ENCODE peak calls at places on chromosome 10, in nine cellular contexts. Z is breast epithelium, F is IMR-90, H is uterus, P is stomach, J is ovary, I is GM12878, O is Peyer's patch, Y is upper lobe of left lung. N is an unnamed sample. For H3K36me3, the result is how much of the 10 kb centered on the place peaks cover.

GRCh38 chr10:132280646-132281074 is 27.1 kb downstream of the STK32C start:
- DNase-seq in I (no peak), J (no peak), P (no peak), Z (no peak), F (no peak), H (no peak), Y (no peak), O (no peak), N (no peak)

GRCh38 chr10:121662945-121663917 is 65.0 kb upstream of the FGFR2 start:
- DNase-seq in H (no peak), Z (no peak), Y (no peak), J (no peak), F (no peak), P (no peak), I (no peak), O (no peak), N (no peak)

GRCh38 chr10:10785627-10786333 is 231.9 kb upstream of the CELF2 start:
- DNase-seq in F (peak), O (no peak), P (no peak), Y (no peak), Z (no peak), I (no peak), H (no peak), J (no peak), N (no peak)

GRCh38 chr10:103442031-103442461 is 10.1 kb downstream of the CALHM2 start:
- DNase-seq in H (peak), F (peak), Z (no peak), O (no peak), I (no peak), J (peak), P (no peak), Y (no peak), N (no peak)

GRCh38 chr10:70666960-70667798 is 5.1 kb upstream of the ADAMTS14 start:
- DNase-seq in P (no peak), H (no peak), Z (no peak), I (no peak), O (no peak), F (no peak), J (no peak), Y (no peak), N (no peak)

GRCh38 chr10:125629758-125630376 is 53.1 kb downstream of the TEX36 start:
- DNase-seq in P (no peak), O (no peak), J (no peak), Y (no peak), I (no peak), Z (no peak), F (peak), H (no peak), N (no peak)

GRCh38 chr10:124992462-124993344 is 50.8 kb downstream of the ZRANB1 start:
- DNase-seq in P (peak), I (no peak), Z (peak), J (peak), F (peak), O (peak), H (peak), Y (peak), N (no peak)

GRCh38 chr10:34696423-34696822 is 118.7 kb downstream of the PARD3 start:
- DNase-seq in O (no peak), Y (no peak), Z (no peak), P (no peak), J (no peak), I (no peak), F (peak), H (no peak), N (no peak)

GRCh38 chr10:127971973-127972615 is 65.2 kb downstream of the PTPRE start:
- DNase-seq in P (no peak), H (no peak), Y (no peak), J (no peak), F (no peak), I (no peak), Z (no peak), O (peak), N (no peak)

GRCh38 chr10:108496131-108496530 is 1331.6 kb upstream of the SORCS1 start:
- DNase-seq in Z (no peak), H (no peak), Y (no peak), J (no peak), P (no peak), F (no peak), I (no peak), O (no peak), N (no peak)

GRCh38 chr10:112189465-112189864 is 5.9 kb upstream of the GPAM start:
- DNase-seq in I (no peak), Z (no peak), F (no peak), P (no peak), H (no peak), Y (no peak), J (no peak), O (no peak), N (no peak)

GRCh38 chr10:43857206-43857952 is 208.7 kb upstream of the ZNF32 start:
- DNase-seq in Y (no peak), O (no peak), H (no peak), I (no peak), J (peak), Z (no peak), F (peak), P (no peak), N (no peak)

GRCh38 chr10:121618906-121619305 is 20.7 kb upstream of the FGFR2 start:
- DNase-seq in Y (no peak), I (no peak), O (no peak), P (no peak), H (no peak), Z (no peak), J (no peak), F (no peak), N (no peak)

GRCh38 chr10:32054087-32054486 is 2.1 kb downstream of the KIF5B start:
- DNase-seq in F (peak), P (no peak), O (no peak), Z (peak), J (no peak), H (no peak), I (no peak), Y (peak), N (no peak)

GRCh38 chr10:77493239-77493806 is 144.3 kb downstream of the KCNMA1 start:
- DNase-seq in I (no peak), Z (no peak), P (no peak), F (no peak), O (no peak), Y (no peak), J (no peak), H (no peak), N (no peak)

GRCh38 chr10:4837551-4837950 is 11.5 kb downstream of the AKR1E2 start:
- DNase-seq in F (no peak), J (no peak), H (no peak), O (no peak), Z (no peak), Y (no peak), P (no peak), I (no peak), N (no peak)

DNA sequence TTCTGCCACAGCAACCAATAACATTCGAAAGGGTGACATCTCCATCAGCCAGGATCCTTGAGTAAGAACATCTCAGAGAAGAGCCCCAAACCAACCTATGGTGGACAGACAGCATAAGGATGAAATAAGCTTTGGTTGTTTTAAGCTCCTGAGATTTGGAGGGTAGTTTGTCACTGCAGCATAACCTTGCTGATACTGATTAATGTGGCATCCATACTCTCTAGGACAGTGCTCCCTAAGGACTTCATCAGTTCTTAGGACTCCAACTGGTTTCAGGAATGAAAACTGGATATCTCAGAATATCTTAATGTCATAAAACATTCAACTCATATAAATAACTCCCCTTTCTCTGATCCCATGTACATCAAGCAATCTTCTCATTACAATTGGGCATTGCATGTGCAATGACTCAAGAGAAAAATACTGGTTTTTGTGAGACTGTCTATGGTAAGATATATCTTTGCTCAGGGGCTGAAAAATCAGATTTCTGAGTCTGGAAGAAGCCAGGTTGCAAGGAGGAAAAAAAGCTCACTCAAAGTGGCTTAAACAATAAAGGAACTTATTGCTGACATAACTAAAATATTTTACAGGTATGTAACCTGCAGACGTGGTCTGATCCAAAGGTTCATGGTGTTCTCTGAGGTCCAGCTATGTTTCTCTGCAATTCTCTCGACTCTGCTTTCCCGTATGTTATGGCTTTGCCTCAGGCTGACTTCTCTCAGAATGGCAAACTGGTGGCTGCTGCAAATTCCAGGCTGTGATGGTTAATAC is 65.8 kb downstream of the RAB11FIP2 start:
- DNase-seq in I (no peak), P (no peak), J (no peak), H (no peak), Y (no peak), F (no peak), Z (no peak), O (no peak), N (no peak)
- H3K27ac ChIP-seq in I (no peak), P (no peak), J (no peak), H (no peak), Y (no peak), F (no peak), Z (no peak), O (no peak), N (no peak)

GRCh38 chr10:45355494-45355893 is 18.5 kb upstream of the ALOX5 start:
- DNase-seq in I (no peak), O (no peak), J (no peak), Y (no peak), P (no peak), F (no peak), Z (no peak), H (no peak), N (no peak)
- H3K36me3 ChIP-seq in I (under half), O (under half), J (under half), Y (under half), P (under half), F (under half), Z (under half), H (under half), N (under half)

DNA sequence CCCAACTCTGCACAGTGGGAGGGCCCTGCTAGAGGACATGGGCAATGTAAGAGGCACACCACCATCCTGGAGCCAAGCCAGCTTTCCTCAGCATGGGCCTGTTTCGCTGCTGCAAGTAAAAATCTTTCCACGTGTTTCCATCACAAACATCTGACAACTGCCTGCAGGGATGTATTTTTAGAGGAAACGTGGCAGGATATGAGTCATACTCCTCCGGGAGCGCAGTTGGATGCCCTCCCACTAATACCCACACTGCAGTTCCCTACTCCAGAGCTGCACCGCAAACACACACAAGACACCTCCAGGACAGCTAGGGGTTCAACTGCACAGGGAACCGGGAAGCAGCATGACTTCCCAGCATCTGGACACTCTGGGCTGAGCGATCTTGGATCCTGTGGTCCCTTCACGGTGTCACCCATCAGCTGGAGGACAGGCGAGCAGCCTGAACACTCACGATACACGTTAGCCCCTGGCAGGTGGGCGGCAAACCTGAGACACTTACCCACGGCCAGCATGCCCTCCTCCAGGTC is 26.1 kb downstream of the PLAC9 start:
- DNase-seq in Y (peak), P (peak), H (peak), Z (peak), F (peak), O (peak), J (peak), I (no peak), N (peak)
- TF ChIP-seq POLR2A in Y (no peak), P (no peak), H (no peak), Z (no peak), F (peak), O (no peak), J (no peak), I (no peak), N (no peak)

GRCh38 chr10:30185916-30186315 is 126.5 kb upstream of the JCAD start:
- DNase-seq in P (no peak), F (peak), Y (no peak), Z (no peak), H (no peak), J (no peak), I (no peak), O (no peak), N (no peak)

GRCh38 chr10:30186371-30186875 is 127.0 kb upstream of the JCAD start:
- DNase-seq in H (no peak), Z (no peak), P (peak), O (peak), I (no peak), F (no peak), Y (no peak), J (no peak), N (no peak)

GRCh38 chr10:30188567-30189253 is 129.3 kb upstream of the JCAD start:
- DNase-seq in J (no peak), I (no peak), P (no peak), O (no peak), H (no peak), F (no peak), Z (no peak), Y (no peak), N (no peak)

GRCh38 chr10:30188101-30188500 is 128.7 kb upstream of the JCAD start:
- DNase-seq in Y (no peak), H (no peak), O (no peak), P (no peak), Z (no peak), F (peak), J (no peak), I (no peak), N (no peak)

DNA sequence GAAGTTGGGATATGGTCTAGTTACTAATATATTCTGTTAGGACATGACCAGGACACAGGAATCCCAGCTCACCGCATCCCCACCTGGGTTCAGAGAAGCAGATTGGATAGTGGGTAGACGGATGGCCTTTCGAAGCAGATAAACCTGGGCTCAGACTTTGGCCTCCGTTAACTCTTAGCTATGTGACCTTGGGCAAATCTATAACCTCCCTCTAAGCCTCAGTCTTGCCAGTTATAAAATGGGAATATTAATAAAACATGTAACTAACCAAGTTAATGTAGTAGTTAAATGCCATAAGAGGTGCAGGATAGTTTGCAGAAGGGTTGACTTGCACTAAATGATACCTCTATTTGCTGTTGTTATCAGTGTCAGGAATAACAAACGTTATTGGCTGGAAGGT is 127.6 kb upstream of the JCAD start:
- DNase-seq in P (no peak), H (no peak), I (no peak), J (no peak), Z (no peak), Y (no peak), F (no peak), O (no peak), N (no peak)
- H3K27ac ChIP-seq in P (peak), H (peak), I (no peak), J (no peak), Z (peak), Y (peak), F (no peak), O (peak), N (peak)

GRCh38 chr10:102016416-102016815 is 39.6 kb downstream of the ARMH3 start:
- DNase-seq in I (no peak), P (no peak), Z (no peak), O (no peak), F (no peak), Y (no peak), H (no peak), J (no peak), N (no peak)
- H3K36me3 ChIP-seq in I (under half), P (half or more), Z (under half), O (under half), F (under half), Y (under half), H (under half), J (under half), N (half or more)

GRCh38 chr10:14532473-14533251 is 201.9 kb upstream of the FRMD4A start:
- DNase-seq in H (no peak), I (no peak), P (no peak), O (peak), F (peak), Z (no peak), J (no peak), Y (no peak), N (no peak)
- TF ChIP-seq POLR2A in H (no peak), I (no peak), P (no peak), O (no peak), F (no peak), Z (no peak), J (no peak), Y (no peak), N (no peak)

DNA sequence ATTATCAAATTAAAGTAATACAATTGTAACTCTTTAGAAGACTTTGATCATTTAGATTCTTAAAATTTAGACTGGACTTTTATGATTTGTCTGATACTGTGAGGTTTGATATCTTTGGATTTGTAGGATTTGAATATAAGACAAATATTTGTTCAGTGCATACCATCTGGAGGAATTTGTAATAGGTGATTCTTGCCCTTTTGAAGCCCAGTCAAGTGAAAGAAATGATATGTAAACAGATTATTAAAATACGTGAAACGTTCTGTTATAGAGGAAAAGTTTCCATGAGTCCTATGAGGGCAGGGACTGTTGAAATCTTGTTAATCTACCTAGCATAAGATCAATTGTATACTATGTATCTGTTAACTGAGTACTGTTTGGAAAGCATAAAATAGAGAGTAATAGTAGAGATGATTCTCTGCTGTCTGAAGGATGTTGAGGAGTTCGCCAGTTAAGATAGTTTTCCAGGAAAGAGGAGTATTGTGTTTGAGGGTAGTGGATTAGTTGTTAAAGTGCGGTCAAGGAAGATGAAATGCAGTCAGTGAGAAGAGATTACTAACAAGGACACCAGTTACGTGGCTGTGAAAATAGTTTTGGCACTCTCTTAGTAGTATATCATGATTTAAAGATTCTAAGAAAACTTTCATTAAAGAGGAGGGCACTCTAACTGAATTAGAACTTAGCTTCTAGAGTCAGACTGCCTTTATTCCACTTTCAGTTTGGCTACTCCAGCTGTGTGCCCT is 14.4 kb downstream of the PDCD4 start:
- DNase-seq in I (no peak), P (no peak), J (no peak), F (no peak), Y (no peak), Z (no peak), H (no peak), O (no peak), N (no peak)
- H3K27ac ChIP-seq in I (no peak), P (peak), J (no peak), F (no peak), Y (no peak), Z (peak), H (peak), O (no peak), N (peak)